ENCODE peak calls at places on chromosomes 7 and 10, in six cellular contexts. J is HT-29, U is AG09319, B is SW480, W is Panc1, K is cardiac septum. N is an unnamed sample.

GRCh38 chr10:61733358-61733940 is 70.7 kb downstream of the CABCOCO1 start:
- DNase-seq in J (peak), U (no peak), B (peak), W (peak), K (no peak), N (peak)

GRCh38 chr7:74655785-74656420 is 1.6 kb upstream of the GTF2I start:
- DNase-seq in J (no peak), U (no peak), B (no peak), W (no peak), K (no peak), N (no peak)

GRCh38 chr7:27182861-27183681 is 2.0 kb downstream of the HOXA11 start:
- DNase-seq in J (no peak), U (no peak), B (peak), W (no peak), K (peak), N (no peak)

GRCh38 chr10:94546058-94546595 is 539 bp downstream of the HELLS start:
- DNase-seq in J (peak), U (no peak), B (peak), W (peak), K (no peak), N (no peak)

GRCh38 chr10:95480102-95480900 is 80.9 kb downstream of the SORBS1 start:
- DNase-seq in J (no peak), U (no peak), B (no peak), W (no peak), K (no peak), N (no peak)

GRCh38 chr10:49116509-49117365 is 1.4 kb upstream of the VSTM4 start:
- DNase-seq in J (no peak), U (no peak), B (no peak), W (no peak), K (no peak), N (no peak)

GRCh38 chr10:79173582-79174262 is 105.0 kb downstream of the ZMIZ1 start:
- DNase-seq in J (no peak), U (no peak), B (no peak), W (no peak), K (no peak), N (no peak)

GRCh38 chr7:47743898-47744612 is 162.1 kb upstream of the TNS3 start:
- DNase-seq in J (no peak), U (no peak), B (no peak), W (no peak), K (no peak), N (no peak)

GRCh38 chr10:31757374-31757773 is 171.3 kb downstream of the ARHGAP12 start:
- DNase-seq in J (no peak), U (no peak), B (no peak), W (no peak), K (no peak), N (no peak)

GRCh38 chr7:27128776-27129728 is 1.5 kb downstream of the HOXA4 start:
- DNase-seq in J (no peak), U (no peak), B (no peak), W (no peak), K (peak), N (no peak)

GRCh38 chr7:92694211-92694610 is 104.0 kb upstream of the FAM133B start:
- DNase-seq in J (no peak), U (no peak), B (no peak), W (no peak), K (no peak), N (no peak)

GRCh38 chr10:84308481-84309304 is 19.7 kb upstream of the CCSER2 start:
- DNase-seq in J (peak), U (no peak), B (no peak), W (no peak), K (no peak), N (no peak)

GRCh38 chr7:150954986-150955518 is 23.1 kb downstream of the KCNH2 start:
- DNase-seq in J (no peak), U (no peak), B (no peak), W (no peak), K (no peak), N (no peak)

GRCh38 chr10:74381291-74381885 is 230.4 kb downstream of the ADK start:
- DNase-seq in J (no peak), U (no peak), B (no peak), W (no peak), K (no peak), N (no peak)

GRCh38 chr10:94279835-94280709 is 82.7 kb downstream of the NOC3L start:
- DNase-seq in J (peak), U (no peak), B (peak), W (peak), K (no peak), N (no peak)

GRCh38 chr7:149354119-149354518 is 92.1 kb downstream of the ZNF783 start:
- DNase-seq in J (no peak), U (no peak), B (no peak), W (no peak), K (no peak), N (no peak)

GRCh38 chr7:6360841-6361240 is 86.9 kb downstream of the DAGLB start:
- DNase-seq in J (no peak), U (no peak), B (no peak), W (no peak), K (no peak), N (no peak)

GRCh38 chr10:69567920-69568319 is 5.3 kb downstream of the NEUROG3 start:
- DNase-seq in J (no peak), U (peak), B (no peak), W (no peak), K (no peak), N (no peak)

GRCh38 chr7:80583901-80584300 is 54.5 kb upstream of the CD36 start:
- DNase-seq in J (no peak), U (no peak), B (no peak), W (no peak), K (no peak), N (no peak)

GRCh38 chr10:95517536-95518454 is 43.4 kb downstream of the SORBS1 start:
- DNase-seq in J (no peak), U (no peak), B (no peak), W (no peak), K (no peak), N (no peak)

GRCh38 chr7:113134025-113134424 is 15.7 kb upstream of the SMIM30 start:
- DNase-seq in J (no peak), U (no peak), B (no peak), W (no peak), K (no peak), N (no peak)

GRCh38 chr7:31027161-31027965 is 24.7 kb upstream of the ADCYAP1R1 start:
- DNase-seq in J (no peak), U (no peak), B (no peak), W (no peak), K (no peak), N (no peak)

GRCh38 chr7:17946591-17946990 is 6.3 kb upstream of the SNX13 start:
- DNase-seq in J (no peak), U (no peak), B (no peak), W (no peak), K (no peak), N (no peak)

GRCh38 chr7:118324790-118325449 is 100.4 kb downstream of the ANKRD7 start:
- DNase-seq in J (no peak), U (no peak), B (no peak), W (no peak), K (no peak), N (no peak)

GRCh38 chr10:79386637-79387465 is 39.6 kb downstream of the PPIF start:
- DNase-seq in J (no peak), U (no peak), B (no peak), W (no peak), K (peak), N (no peak)

GRCh38 chr7:28179081-28180030 is 1.2 kb downstream of the JAZF1 start:
- DNase-seq in J (peak), U (no peak), B (peak), W (no peak), K (peak), N (no peak)

GRCh38 chr10:75939541-75939940 is 508.1 kb downstream of the LRMDA start:
- DNase-seq in J (no peak), U (no peak), B (no peak), W (no peak), K (no peak), N (no peak)

GRCh38 chr7:135685306-135686084 is 23.2 kb downstream of the STMP1 start:
- DNase-seq in J (no peak), U (no peak), B (no peak), W (no peak), K (no peak), N (no peak)

GRCh38 chr7:99258501-99258900 is 14.1 kb upstream of the MYH16 start:
- DNase-seq in J (no peak), U (no peak), B (no peak), W (no peak), K (no peak), N (no peak)

GRCh38 chr7:14604606-14605005 is 297.9 kb downstream of the DGKB start:
- DNase-seq in J (no peak), U (peak), B (no peak), W (no peak), K (no peak), N (no peak)

GRCh38 chr7:124388751-124389150 is 355.9 kb upstream of the TMEM229A start:
- DNase-seq in J (no peak), U (no peak), B (no peak), W (no peak), K (no peak), N (no peak)

GRCh38 chr7:131327049-131327625 is 539 bp upstream of the MKLN1 start:
- DNase-seq in J (no peak), U (peak), B (peak), W (peak), K (no peak), N (peak)

GRCh38 chr10:74947781-74948401 is 121.5 kb downstream of the KAT6B start:
- DNase-seq in J (no peak), U (no peak), B (no peak), W (no peak), K (no peak), N (no peak)

GRCh38 chr10:130666215-130666614 is 530.0 kb downstream of the GLRX3 start:
- DNase-seq in J (no peak), U (no peak), B (no peak), W (no peak), K (no peak), N (no peak)

N was measured in amniotic stem cell.